ENCODE peak calls at places on chromosomes 11 and 22, in seven cellular contexts. O, E, T, F, K, G and A are unnamed samples.

GRCh38 chr22:35638408-35638807 is 9.8 kb upstream of the APOL6 start:
- DNase-seq in O (no peak), E (peak; percentile 72), T (no peak), F (peak; percentile 92), K (peak; percentile 97), G (peak; percentile 90), A (peak; percentile 57)

GRCh38 chr22:39985383-39986045 is 9.2 kb upstream of the FAM83F start:
- DNase-seq in O (no peak), E (no peak), T (no peak), F (no peak), K (no peak), G (no peak), A (no peak)

GRCh38 chr11:108616549-108616948 is 23.0 kb upstream of the EXPH5 start:
- DNase-seq in O (no peak), E (no peak), T (no peak), F (no peak), K (no peak), G (peak; percentile 74), A (no peak)

GRCh38 chr22:32100711-32101110 is 57.6 kb downstream of the SLC5A1 start:
- DNase-seq in O (no peak), E (no peak), T (no peak), F (no peak), K (no peak), G (no peak), A (no peak)

GRCh38 chr11:63598556-63598955 is 15.7 kb downstream of the PLAAT3 start:
- DNase-seq in O (no peak), E (no peak), T (no peak), F (peak; percentile 32), K (no peak), G (no peak), A (no peak)

GRCh38 chr11:46858920-46859531 is 12.9 kb upstream of the CKAP5 start:
- DNase-seq in O (no peak), E (no peak), T (no peak), F (no peak), K (no peak), G (no peak), A (no peak)

GRCh38 chr11:124877631-124878496 is 12.6 kb downstream of the ROBO3 start:
- DNase-seq in O (no peak), E (peak; percentile 69), T (peak; percentile 46), F (no peak), K (peak; percentile 64), G (no peak), A (no peak)

GRCh38 chr11:121927789-121928188 is 188.2 kb downstream of the BLID start:
- DNase-seq in O (no peak), E (no peak), T (no peak), F (no peak), K (no peak), G (no peak), A (no peak)

GRCh38 chr22:43211941-43212433 is 25.1 kb upstream of the TTLL12 start:
- DNase-seq in O (no peak), E (no peak), T (no peak), F (no peak), K (no peak), G (no peak), A (no peak)

GRCh38 chr11:83852775-83853442 is 566.7 kb upstream of the CCDC90B start:
- DNase-seq in O (no peak), E (no peak), T (no peak), F (no peak), K (no peak), G (no peak), A (no peak)

GRCh38 chr11:47225552-47226137 is 10.9 kb downstream of the DDB2 start:
- DNase-seq in O (no peak), E (no peak), T (no peak), F (no peak), K (no peak), G (peak; percentile 64), A (no peak)

GRCh38 chr11:126585388-126586302 is 230.2 kb downstream of the ST3GAL4 start:
- DNase-seq in O (peak; percentile 67), E (peak; percentile 68), T (no peak), F (peak; percentile 75), K (peak; percentile 76), G (peak; percentile 96), A (peak; percentile 34)

GRCh38 chr22:25668437-25668836 is 73.6 kb upstream of the MYO18B start:
- DNase-seq in O (no peak), E (no peak), T (no peak), F (peak; percentile 71), K (no peak), G (peak; percentile 52), A (no peak)

GRCh38 chr22:37749223-37749622 is 52.4 kb downstream of the TRIOBP start:
- DNase-seq in O (peak; percentile 83), E (no peak), T (no peak), F (no peak), K (no peak), G (no peak), A (no peak)
- H3K4me1 ChIP-seq in O (peaks cover 48% of the 10 kb centered on the region), E (peaks cover 44% of the 10 kb centered on the region), T (peaks cover 24% of the 10 kb centered on the region), F (peaks cover 87% of the 10 kb centered on the region), K (peaks cover 89% of the 10 kb centered on the region), G (peaks cover 56% of the 10 kb centered on the region), A (peaks cover 64% of the 10 kb centered on the region)

GRCh38 chr11:115363426-115363825 is 140.8 kb downstream of the CADM1 start:
- DNase-seq in O (no peak), E (no peak), T (no peak), F (no peak), K (no peak), G (no peak), A (no peak)
- H3K4me3 ChIP-seq in O (no peak overlapping the region), E (no peak overlapping the region), T (no peak overlapping the region), F (no peak overlapping the region), K (no peak overlapping the region), G (no peak overlapping the region), A (no peak overlapping the region)

GRCh38 chr22:41862160-41862529 is 29.2 kb downstream of the SREBF2 start:
- DNase-seq in O (no peak), E (no peak), T (no peak), F (no peak), K (no peak), G (peak; percentile 23), A (no peak)
- TF ChIP-seq POLR2A in O (no peak), E (no peak), T (no peak), F (no peak), K (no peak), G (no peak), A (no peak)

DNA sequence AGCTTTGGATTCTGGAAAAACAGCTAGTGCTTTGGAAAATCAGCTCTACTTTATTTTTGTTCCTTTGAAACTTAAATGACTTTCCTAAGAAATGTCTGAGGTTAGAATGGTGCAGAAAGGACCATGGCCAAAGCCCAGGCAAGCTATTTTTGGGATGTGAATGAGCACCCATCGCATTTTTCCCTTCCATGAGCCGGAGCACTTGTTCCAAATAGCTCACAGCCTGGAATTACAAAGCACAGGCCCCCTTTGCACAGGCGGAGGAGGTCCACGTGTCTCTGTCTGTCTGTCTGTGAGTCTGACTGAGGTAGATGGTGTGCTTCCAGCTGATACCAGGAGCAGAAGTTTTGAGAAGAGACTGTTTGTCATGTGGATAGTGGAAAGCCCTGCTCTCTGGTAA is 50.7 kb downstream of the MICAL2 start:
- DNase-seq in O (no peak), E (peak; percentile 25), T (no peak), F (no peak), K (no peak), G (no peak), A (no peak)
- H3K4me1 ChIP-seq in O (no peaks in the 10 kb centered on the region), E (no peaks in the 10 kb centered on the region), T (no peaks in the 10 kb centered on the region), F (peaks cover 63% of the 10 kb centered on the region), K (peaks cover 100% of the 10 kb centered on the region), G (peaks cover 54% of the 10 kb centered on the region), A (peaks cover 11% of the 10 kb centered on the region)

DNA sequence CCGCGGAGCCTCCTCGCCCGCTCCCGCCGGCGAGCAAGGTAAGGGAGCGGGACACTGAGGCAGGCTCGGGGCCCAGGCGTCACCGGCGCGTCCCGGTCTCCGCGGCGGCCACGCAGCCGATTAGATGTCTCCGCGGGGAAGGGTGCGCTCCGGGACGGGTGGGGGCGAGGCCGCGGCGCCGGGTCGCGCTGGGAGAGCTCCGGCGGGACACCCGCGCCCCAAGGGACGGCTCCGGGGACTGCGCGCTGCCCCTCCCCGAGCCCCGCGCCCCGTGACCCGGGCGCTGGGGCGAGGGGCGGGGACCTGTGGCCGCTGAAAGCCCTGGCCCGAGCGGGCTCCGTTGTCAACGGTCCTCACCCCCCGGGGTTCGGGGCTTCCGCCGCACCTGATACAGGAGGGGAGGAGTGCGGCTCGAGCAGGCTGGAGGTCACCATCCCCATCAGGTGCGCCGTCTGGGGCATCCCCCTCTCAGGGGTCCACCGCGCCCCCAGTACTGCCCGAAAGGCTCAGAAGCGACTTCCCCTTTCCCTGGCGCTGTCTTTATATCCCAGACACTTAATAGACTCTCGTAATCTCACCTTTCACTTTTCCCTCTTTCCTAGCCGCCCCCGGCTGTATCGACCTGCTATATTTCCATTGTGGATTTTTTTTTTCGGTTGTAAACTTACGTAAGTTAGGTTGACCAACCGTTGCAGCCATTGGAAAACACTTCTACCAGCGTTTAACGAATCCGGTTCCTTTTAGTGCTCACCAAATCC is 566 bp downstream of the PPFIA1 start:
- DNase-seq in O (no peak), E (peak; percentile 93), T (peak; percentile 69), F (peak; percentile 71), K (peak; percentile 69), G (peak; percentile 65), A (no peak)
- H3K4me3 ChIP-seq in O (peak overlapping the region; percentile 92), E (peak overlapping the region; percentile 84), T (peak overlapping the region; percentile 88), F (peak overlapping the region; percentile 97), K (peak overlapping the region; percentile 98), G (peak overlapping the region; percentile 96), A (peak overlapping the region; percentile 95)